ENCODE peak calls at places on chromosomes 2 and 18, in six cellular contexts. One of them, this sample, is unnamed.

GRCh38 chr2:241763551-241764271 is 12.9 kb upstream of the GAL3ST2 start:
- DNase-seq in GM20000: no peak
- DNase-seq in stimulated activated naive CD4-positive, alpha-beta T cell treated with Interleukin-2 at 50 U/mL for 16 hours: no peak
- DNase-seq in hippocampal formation: no peak
- DNase-seq in GM12864: no peak
- DNase-seq in NCI-H1930: no peak
- DNase-seq in this sample: no peak

GRCh38 chr2:25341031-25341727 is 546 bp downstream of the DNMT3A start:
- DNase-seq in GM12864: no peak
- DNase-seq in GM20000: peak; percentile 90
- DNase-seq in hippocampal formation: peak; percentile 36
- DNase-seq in stimulated activated naive CD4-positive, alpha-beta T cell treated with Interleukin-2 at 50 U/mL for 16 hours: peak; percentile 28
- DNase-seq in NCI-H1930: no peak
- DNase-seq in this sample: peak; percentile 32

GRCh38 chr2:11212645-11213044 is 57.4 kb downstream of the SLC66A3 start:
- DNase-seq in GM20000: no peak
- DNase-seq in stimulated activated naive CD4-positive, alpha-beta T cell treated with Interleukin-2 at 50 U/mL for 16 hours: no peak
- DNase-seq in hippocampal formation: no peak
- DNase-seq in GM12864: no peak
- DNase-seq in NCI-H1930: no peak
- DNase-seq in this sample: no peak

GRCh38 chr2:11371099-11371937 is 26.9 kb upstream of the ROCK2 start:
- DNase-seq in hippocampal formation: no peak
- DNase-seq in NCI-H1930: no peak
- DNase-seq in GM12864: no peak
- DNase-seq in GM20000: no peak
- DNase-seq in stimulated activated naive CD4-positive, alpha-beta T cell treated with Interleukin-2 at 50 U/mL for 16 hours: no peak
- DNase-seq in this sample: no peak

GRCh38 chr2:54628957-54629356 is 94.5 kb upstream of the EML6 start:
- DNase-seq in GM12864: no peak
- DNase-seq in NCI-H1930: no peak
- DNase-seq in hippocampal formation: no peak
- DNase-seq in GM20000: no peak
- DNase-seq in stimulated activated naive CD4-positive, alpha-beta T cell treated with Interleukin-2 at 50 U/mL for 16 hours: no peak
- DNase-seq in this sample: no peak

GRCh38 chr2:206004004-206004693 is 81.8 kb downstream of the INO80D start:
- DNase-seq in hippocampal formation: no peak
- DNase-seq in NCI-H1930: no peak
- DNase-seq in GM12864: no peak
- DNase-seq in GM20000: no peak
- DNase-seq in stimulated activated naive CD4-positive, alpha-beta T cell treated with Interleukin-2 at 50 U/mL for 16 hours: no peak
- DNase-seq in this sample: peak; percentile 29

GRCh38 chr2:236350426-236350825 is 86.2 kb upstream of the ASB18 start:
- DNase-seq in stimulated activated naive CD4-positive, alpha-beta T cell treated with Interleukin-2 at 50 U/mL for 16 hours: no peak
- DNase-seq in hippocampal formation: no peak
- DNase-seq in GM12864: no peak
- DNase-seq in GM20000: no peak
- DNase-seq in NCI-H1930: no peak
- DNase-seq in this sample: no peak

GRCh38 chr18:34399892-34400291 is 175.2 kb upstream of the NOL4 start:
- DNase-seq in GM12864: no peak
- DNase-seq in GM20000: no peak
- DNase-seq in NCI-H1930: no peak
- DNase-seq in stimulated activated naive CD4-positive, alpha-beta T cell treated with Interleukin-2 at 50 U/mL for 16 hours: no peak
- DNase-seq in hippocampal formation: no peak
- DNase-seq in this sample: no peak

GRCh38 chr2:156189143-156189542 is 143.4 kb downstream of the NR4A2 start:
- DNase-seq in NCI-H1930: peak; percentile 9
- DNase-seq in GM20000: no peak
- DNase-seq in GM12864: no peak
- DNase-seq in stimulated activated naive CD4-positive, alpha-beta T cell treated with Interleukin-2 at 50 U/mL for 16 hours: no peak
- DNase-seq in hippocampal formation: no peak
- DNase-seq in this sample: no peak

GRCh38 chr18:9474103-9474982 is 970 bp upstream of the RALBP1 start:
- DNase-seq in NCI-H1930: no peak
- DNase-seq in hippocampal formation: no peak
- DNase-seq in stimulated activated naive CD4-positive, alpha-beta T cell treated with Interleukin-2 at 50 U/mL for 16 hours: no peak
- DNase-seq in GM12864: no peak
- DNase-seq in GM20000: no peak
- DNase-seq in this sample: no peak

GRCh38 chr2:239390546-239391285 is 10.1 kb downstream of the HDAC4 start:
- DNase-seq in stimulated activated naive CD4-positive, alpha-beta T cell treated with Interleukin-2 at 50 U/mL for 16 hours: no peak
- DNase-seq in GM12864: no peak
- DNase-seq in NCI-H1930: no peak
- DNase-seq in GM20000: no peak
- DNase-seq in hippocampal formation: no peak
- DNase-seq in this sample: no peak

GRCh38 chr2:226079677-226080076 is 680.2 kb downstream of the NYAP2 start:
- DNase-seq in GM20000: no peak
- DNase-seq in GM12864: no peak
- DNase-seq in stimulated activated naive CD4-positive, alpha-beta T cell treated with Interleukin-2 at 50 U/mL for 16 hours: no peak
- DNase-seq in NCI-H1930: no peak
- DNase-seq in hippocampal formation: no peak
- DNase-seq in this sample: no peak

GRCh38 chr2:152701198-152701597 is 16.1 kb downstream of the PRPF40A start:
- DNase-seq in hippocampal formation: no peak
- DNase-seq in stimulated activated naive CD4-positive, alpha-beta T cell treated with Interleukin-2 at 50 U/mL for 16 hours: no peak
- DNase-seq in GM12864: no peak
- DNase-seq in GM20000: no peak
- DNase-seq in NCI-H1930: no peak
- DNase-seq in this sample: no peak

GRCh38 chr2:16623046-16623445 is 42.6 kb downstream of the CYRIA start:
- DNase-seq in stimulated activated naive CD4-positive, alpha-beta T cell treated with Interleukin-2 at 50 U/mL for 16 hours: no peak
- DNase-seq in GM20000: no peak
- DNase-seq in NCI-H1930: no peak
- DNase-seq in hippocampal formation: no peak
- DNase-seq in GM12864: no peak
- DNase-seq in this sample: no peak

GRCh38 chr18:40222736-40223135 is 1732.3 kb upstream of the PIK3C3 start:
- DNase-seq in GM20000: no peak
- DNase-seq in NCI-H1930: no peak
- DNase-seq in stimulated activated naive CD4-positive, alpha-beta T cell treated with Interleukin-2 at 50 U/mL for 16 hours: no peak
- DNase-seq in hippocampal formation: no peak
- DNase-seq in GM12864: no peak
- DNase-seq in this sample: no peak

GRCh38 chr2:46335404-46335965 is 38.3 kb downstream of the EPAS1 start:
- DNase-seq in stimulated activated naive CD4-positive, alpha-beta T cell treated with Interleukin-2 at 50 U/mL for 16 hours: no peak
- DNase-seq in hippocampal formation: no peak
- DNase-seq in GM20000: no peak
- DNase-seq in NCI-H1930: no peak
- DNase-seq in GM12864: no peak
- DNase-seq in this sample: no peak

GRCh38 chr2:56749152-56749752 is 565.5 kb downstream of the CCDC85A start:
- DNase-seq in GM12864: no peak
- DNase-seq in GM20000: peak; percentile 10
- DNase-seq in stimulated activated naive CD4-positive, alpha-beta T cell treated with Interleukin-2 at 50 U/mL for 16 hours: no peak
- DNase-seq in hippocampal formation: peak; percentile 40
- DNase-seq in NCI-H1930: no peak
- DNase-seq in this sample: peak; percentile 56

GRCh38 chr2:30470426-30470825 is 23.4 kb downstream of the LCLAT1 start:
- DNase-seq in NCI-H1930: no peak
- DNase-seq in stimulated activated naive CD4-positive, alpha-beta T cell treated with Interleukin-2 at 50 U/mL for 16 hours: no peak
- DNase-seq in GM12864: no peak
- DNase-seq in GM20000: no peak
- DNase-seq in hippocampal formation: no peak
- DNase-seq in this sample: no peak

GRCh38 chr2:70708376-70709199 is 59.4 kb downstream of the ADD2 start:
- DNase-seq in stimulated activated naive CD4-positive, alpha-beta T cell treated with Interleukin-2 at 50 U/mL for 16 hours: no peak
- DNase-seq in NCI-H1930: no peak
- DNase-seq in GM20000: no peak
- DNase-seq in hippocampal formation: no peak
- DNase-seq in GM12864: no peak
- DNase-seq in this sample: no peak

GRCh38 chr2:2566396-2567323 is 235.6 kb upstream of the MYT1L start:
- DNase-seq in stimulated activated naive CD4-positive, alpha-beta T cell treated with Interleukin-2 at 50 U/mL for 16 hours: no peak
- DNase-seq in GM12864: no peak
- DNase-seq in GM20000: no peak
- DNase-seq in hippocampal formation: no peak
- DNase-seq in NCI-H1930: no peak
- DNase-seq in this sample: no peak

GRCh38 chr2:236662231-236663160 is 92.9 kb downstream of the ACKR3 start:
- DNase-seq in GM12864: no peak
- DNase-seq in stimulated activated naive CD4-positive, alpha-beta T cell treated with Interleukin-2 at 50 U/mL for 16 hours: no peak
- DNase-seq in NCI-H1930: no peak
- DNase-seq in GM20000: no peak
- DNase-seq in hippocampal formation: no peak
- DNase-seq in this sample: no peak

GRCh38 chr18:44637210-44638051 is 43.3 kb upstream of the SETBP1 start:
- DNase-seq in hippocampal formation: no peak
- DNase-seq in NCI-H1930: no peak
- DNase-seq in GM20000: peak; percentile 4
- DNase-seq in GM12864: no peak
- DNase-seq in stimulated activated naive CD4-positive, alpha-beta T cell treated with Interleukin-2 at 50 U/mL for 16 hours: no peak
- DNase-seq in this sample: no peak

GRCh38 chr2:191374366-191374765 is 129.2 kb downstream of the MYO1B start:
- DNase-seq in NCI-H1930: no peak
- DNase-seq in hippocampal formation: no peak
- DNase-seq in GM12864: no peak
- DNase-seq in stimulated activated naive CD4-positive, alpha-beta T cell treated with Interleukin-2 at 50 U/mL for 16 hours: no peak
- DNase-seq in GM20000: no peak
- DNase-seq in this sample: no peak

GRCh38 chr2:201551901-201552300 is 91.4 kb downstream of the TMEM237 start:
- DNase-seq in NCI-H1930: no peak
- DNase-seq in GM20000: no peak
- DNase-seq in stimulated activated naive CD4-positive, alpha-beta T cell treated with Interleukin-2 at 50 U/mL for 16 hours: no peak
- DNase-seq in GM12864: no peak
- DNase-seq in hippocampal formation: no peak
- DNase-seq in this sample: no peak

GRCh38 chr18:45589559-45590041 is 25.7 kb upstream of the SLC14A2 start:
- DNase-seq in stimulated activated naive CD4-positive, alpha-beta T cell treated with Interleukin-2 at 50 U/mL for 16 hours: no peak
- DNase-seq in GM20000: no peak
- DNase-seq in GM12864: no peak
- DNase-seq in hippocampal formation: no peak
- DNase-seq in NCI-H1930: no peak
- DNase-seq in this sample: no peak

GRCh38 chr2:181784556-181784955 is 104.2 kb upstream of the NEUROD1 start:
- DNase-seq in NCI-H1930: no peak
- DNase-seq in hippocampal formation: no peak
- DNase-seq in stimulated activated naive CD4-positive, alpha-beta T cell treated with Interleukin-2 at 50 U/mL for 16 hours: no peak
- DNase-seq in GM12864: no peak
- DNase-seq in GM20000: no peak
- DNase-seq in this sample: no peak

GRCh38 chr2:172442072-172442895 is 14.9 kb downstream of the ITGA6 start:
- DNase-seq in stimulated activated naive CD4-positive, alpha-beta T cell treated with Interleukin-2 at 50 U/mL for 16 hours: peak; percentile 37
- DNase-seq in hippocampal formation: no peak
- DNase-seq in GM12864: no peak
- DNase-seq in NCI-H1930: no peak
- DNase-seq in GM20000: no peak
- DNase-seq in this sample: no peak

GRCh38 chr2:226760412-226761194 is 39.0 kb downstream of the IRS1 start:
- DNase-seq in GM20000: no peak
- DNase-seq in NCI-H1930: no peak
- DNase-seq in hippocampal formation: no peak
- DNase-seq in stimulated activated naive CD4-positive, alpha-beta T cell treated with Interleukin-2 at 50 U/mL for 16 hours: no peak
- DNase-seq in GM12864: no peak
- DNase-seq in this sample: no peak

GRCh38 chr2:198053173-198053572 is 248.8 kb downstream of the PLCL1 start:
- DNase-seq in hippocampal formation: no peak
- DNase-seq in GM12864: no peak
- DNase-seq in stimulated activated naive CD4-positive, alpha-beta T cell treated with Interleukin-2 at 50 U/mL for 16 hours: no peak
- DNase-seq in NCI-H1930: no peak
- DNase-seq in GM20000: no peak
- DNase-seq in this sample: no peak

GRCh38 chr2:26530696-26531095 is 52.8 kb upstream of the OTOF start:
- DNase-seq in GM20000: no peak
- DNase-seq in stimulated activated naive CD4-positive, alpha-beta T cell treated with Interleukin-2 at 50 U/mL for 16 hours: no peak
- DNase-seq in hippocampal formation: no peak
- DNase-seq in GM12864: no peak
- DNase-seq in NCI-H1930: no peak
- DNase-seq in this sample: no peak

GRCh38 chr18:25826823-25827617 is 263.4 kb downstream of the SS18 start:
- DNase-seq in hippocampal formation: no peak
- DNase-seq in GM12864: no peak
- DNase-seq in stimulated activated naive CD4-positive, alpha-beta T cell treated with Interleukin-2 at 50 U/mL for 16 hours: no peak
- DNase-seq in NCI-H1930: no peak
- DNase-seq in GM20000: no peak
- DNase-seq in this sample: no peak